ENCODE peak calls at places on chromosomes 6 and 20, in four cellular contexts. H, P, S and L are unnamed samples.

GRCh38 chr6:85747093-85747492 is 104.4 kb upstream of the SYNCRIP start:
- DNase-seq in P (no peak), S (no peak), H (no peak), L (no peak)

GRCh38 chr6:169208011-169208410 is 45.6 kb downstream of the THBS2 start:
- DNase-seq in H (no peak), P (no peak), S (no peak), L (no peak)

GRCh38 chr20:63362426-63363009 is 1.4 kb upstream of the CHRNA4 start:
- DNase-seq in H (no peak), S (no peak), P (no peak), L (no peak)

GRCh38 chr20:33203444-33203843 is 13.7 kb upstream of the BPIFA3 start:
- DNase-seq in P (no peak), S (no peak), H (no peak), L (no peak)

GRCh38 chr20:63060057-63060991 is 53.6 kb upstream of the BHLHE23 start:
- DNase-seq in S (no peak), P (peak), H (peak), L (no peak)

GRCh38 chr6:166757226-166758135 is 130.4 kb upstream of the RPS6KA2 start:
- DNase-seq in P (no peak), S (no peak), H (peak), L (no peak)

GRCh38 chr6:92723390-92723931 is 695.9 kb downstream of the EPHA7 start:
- DNase-seq in S (no peak), H (no peak), P (no peak), L (no peak)

GRCh38 chr20:14989891-14990290 is 652.5 kb upstream of the FLRT3 start:
- DNase-seq in H (no peak), S (no peak), P (no peak), L (no peak)

GRCh38 chr6:50452001-50452400 is 261.3 kb upstream of the TFAP2D start:
- DNase-seq in P (no peak), S (no peak), H (no peak), L (no peak)

GRCh38 chr6:84929212-84929611 is 164.8 kb upstream of the TBX18 start:
- DNase-seq in S (no peak), P (no peak), H (no peak), L (no peak)

GRCh38 chr6:142542704-142543233 is 241.0 kb downstream of the ADGRG6 start:
- DNase-seq in S (no peak), H (no peak), P (no peak), L (no peak)

GRCh38 chr20:59819496-59820203 is 113.8 kb downstream of the SYCP2 start:
- DNase-seq in S (no peak), P (no peak), H (peak), L (no peak)

GRCh38 chr6:45687570-45687969 is 309.8 kb upstream of the SUPT3H start:
- DNase-seq in H (no peak), S (no peak), P (no peak), L (no peak)

GRCh38 chr20:41142914-41143313 is 5.6 kb downstream of the PLCG1 start:
- DNase-seq in P (no peak), S (no peak), H (no peak), L (no peak)

GRCh38 chr20:63265891-63266515 is 6.6 kb upstream of the ARFGAP1 start:
- DNase-seq in P (no peak), S (no peak), H (no peak), L (no peak)

GRCh38 chr6:8110725-8111124 is 8.4 kb upstream of the EEF1E1 start:
- DNase-seq in H (no peak), P (no peak), S (no peak), L (no peak)

GRCh38 chr6:100845676-100846075 is 35.5 kb downstream of the ASCC3 start:
- DNase-seq in H (no peak), S (no peak), P (no peak), L (no peak)

GRCh38 chr6:20719980-20720379 is 185.7 kb downstream of the CDKAL1 start:
- DNase-seq in H (no peak), S (no peak), P (no peak), L (no peak)

GRCh38 chr20:49859807-49860206 is 47.2 kb downstream of the SLC9A8 start:
- DNase-seq in P (no peak), H (no peak), S (no peak), L (no peak)

GRCh38 chr6:40356242-40356910 is 230.8 kb downstream of the LRFN2 start:
- DNase-seq in S (no peak), H (no peak), P (peak), L (no peak)

GRCh38 chr6:157595768-157596167 is 214.8 kb downstream of the ZDHHC14 start:
- DNase-seq in S (no peak), P (no peak), H (no peak), L (no peak)

GRCh38 chr6:109295109-109295765 is 87.0 kb downstream of the CD164 start:
- DNase-seq in P (no peak), S (no peak), H (no peak), L (no peak)

GRCh38 chr6:108268845-108269244 is 8.0 kb upstream of the SNX3 start:
- DNase-seq in H (no peak), S (no peak), P (no peak), L (no peak)

GRCh38 chr6:170158296-170159039 is 132.4 kb downstream of the DLL1 start:
- DNase-seq in S (no peak), H (no peak), P (no peak), L (no peak)

GRCh38 chr6:168676552-168677317 is 235.8 kb downstream of the SMOC2 start:
- DNase-seq in P (peak), S (no peak), H (no peak), L (no peak)

GRCh38 chr20:24778585-24779031 is 170.5 kb upstream of the CST7 start:
- DNase-seq in H (no peak), P (no peak), S (no peak), L (no peak)

GRCh38 chr20:21104466-21104761 is 1.7 kb downstream of the LINC00237 start:
- DNase-seq in P (peak), H (peak), S (no peak), L (no peak)

GRCh38 chr6:108781419-108782110 is 66.7 kb upstream of the ARMC2 start:
- DNase-seq in P (peak), S (no peak), H (no peak), L (no peak)

GRCh38 chr6:87407531-87407895 is 259 bp upstream of the CFAP206 start:
- DNase-seq in H (no peak), S (peak), P (no peak), L (no peak)

GRCh38 chr20:25238319-25239037 is 9.4 kb upstream of the PYGB start:
- DNase-seq in H (no peak), S (no peak), P (no peak), L (no peak)

GRCh38 chr6:786946-787763 is 94.2 kb upstream of the EXOC2 start:
- DNase-seq in P (peak), S (peak), H (peak), L (no peak)

GRCh38 chr6:36131517-36132220 is 1.4 kb downstream of the MAPK13 start:
- DNase-seq in P (no peak), H (peak), S (peak), L (no peak)

GRCh38 chr6:139970591-139970991 is 596.1 kb upstream of the CITED2 start:
- DNase-seq in P (no peak), H (no peak), S (peak), L (no peak)

GRCh38 chr6:133503330-133503729 is 262.2 kb downstream of the EYA4 start:
- DNase-seq in P (no peak), S (no peak), H (no peak), L (peak)

GRCh38 chr6:134921980-134922313 is 28.0 kb downstream of the ALDH8A1 start:
- DNase-seq in P (no peak), H (no peak), S (no peak), L (no peak)

GRCh38 chr6:56154076-56154475 is 93.3 kb downstream of the COL21A1 start:
- DNase-seq in P (no peak), H (no peak), S (no peak), L (no peak)
- TF ChIP-seq POLR2AphosphoS5 in P (no peak), H (no peak), S (no peak), L (no peak)

GRCh38 chr20:57315083-57315963 is 14.3 kb upstream of the SPO11 start:
- DNase-seq in P (no peak), H (no peak), S (no peak), L (no peak)

GRCh38 chr20:57312138-57312537 is 17.5 kb upstream of the SPO11 start:
- DNase-seq in S (no peak), H (no peak), P (no peak), L (no peak)

GRCh38 chr20:57310821-57311514 is 18.6 kb upstream of the SPO11 start:
- DNase-seq in S (no peak), H (no peak), P (no peak), L (no peak)

GRCh38 chr20:57313951-57314350 is 15.7 kb upstream of the SPO11 start:
- DNase-seq in H (no peak), S (no peak), P (no peak), L (no peak)

DNA sequence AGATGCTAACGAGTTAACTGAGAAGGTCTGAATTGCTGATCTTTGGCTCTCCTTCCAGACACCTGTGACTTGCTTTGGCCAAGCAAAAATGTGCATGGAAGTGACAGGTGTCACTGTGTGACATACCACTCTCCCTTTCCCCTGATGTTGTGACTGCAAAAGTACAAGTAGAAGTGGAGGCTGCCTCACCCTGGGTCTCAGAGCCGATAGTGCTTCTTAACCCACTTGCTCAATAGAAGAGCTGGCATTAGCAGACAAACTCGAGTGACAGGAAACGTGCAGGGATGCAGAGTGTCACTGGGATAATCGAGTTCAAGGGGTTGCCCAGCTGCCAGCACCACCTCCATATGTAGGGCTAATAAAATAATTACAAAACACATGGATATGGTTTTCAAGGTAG is 16.4 kb upstream of the SPO11 start:
- DNase-seq in S (no peak), P (no peak), H (no peak), L (no peak)
- H3K9ac ChIP-seq in S (no peak), P (no peak), H (no peak), L (no peak)

DNA sequence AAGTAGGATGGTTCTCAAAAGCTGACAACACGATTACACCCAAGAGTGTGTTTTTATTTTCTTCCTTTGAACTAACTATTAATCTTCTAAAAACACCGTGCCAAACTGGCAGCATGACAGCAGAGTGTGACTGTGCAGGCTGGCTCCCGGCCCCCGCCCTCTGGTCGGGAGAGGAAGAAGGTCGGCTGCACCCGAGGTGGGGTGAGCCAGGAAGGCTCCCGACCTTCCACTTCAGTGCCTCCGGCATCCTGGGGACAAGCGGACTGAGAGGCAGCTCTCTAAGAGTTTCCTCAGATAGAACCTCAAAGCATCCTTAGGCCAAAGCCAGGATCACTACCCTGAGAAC is 29.1 kb downstream of the SLC22A23 start:
- DNase-seq in H (no peak), P (no peak), S (peak), L (no peak)
- TF ChIP-seq POLR2AphosphoS5 in H (no peak), P (no peak), S (no peak), L (no peak)

DNA sequence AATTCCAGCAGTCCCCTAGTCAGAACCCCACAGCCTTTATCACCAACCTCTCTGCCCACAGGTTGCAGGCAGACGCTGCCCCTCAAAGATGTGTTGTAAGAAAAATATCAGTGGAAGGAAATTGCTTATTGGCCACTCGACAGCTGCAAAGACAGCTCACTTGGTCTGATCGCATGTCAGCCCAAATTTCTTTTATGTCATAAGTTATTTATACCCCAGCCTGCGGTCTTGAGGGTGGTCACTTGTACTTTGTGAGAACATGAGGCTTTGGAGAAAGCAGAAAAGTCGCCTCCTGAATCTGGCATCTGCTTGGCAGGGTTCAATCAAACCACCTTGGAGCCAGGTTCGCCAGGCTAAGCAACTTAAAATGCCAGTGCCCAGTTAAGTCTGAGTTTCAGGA is 236.5 kb upstream of the CDH4 start:
- DNase-seq in P (no peak), H (no peak), S (no peak), L (no peak)
- H3K9ac ChIP-seq in P (no peak), H (no peak), S (no peak), L (no peak)